ENCODE peak calls at places on chromosomes 3 and 15, in eight cellular contexts. D, H, L, I, B, A, R and E are unnamed samples.

GRCh38 chr3:141656771-141657170 is 81.3 kb upstream of the RNF7 start:
- DNase-seq in L (no peak), A (no peak), I (no peak), D (no peak), B (no peak), H (no peak), R (no peak), E (no peak)

GRCh38 chr3:135329479-135329878 is 534.4 kb downstream of the EPHB1 start:
- DNase-seq in A (no peak), D (no peak), I (no peak), B (peak; percentile 20), H (no peak), R (peak; percentile 81), L (no peak), E (peak; percentile 6)

GRCh38 chr15:61141497-61142125 is 87.5 kb downstream of the RORA start:
- DNase-seq in A (no peak), I (no peak), R (no peak), D (peak; percentile 31), B (no peak), L (no peak), H (no peak), E (no peak)

GRCh38 chr3:170259853-170260386 is 37.7 kb downstream of the PRKCI start:
- DNase-seq in R (no peak), B (no peak), A (no peak), L (no peak), D (no peak), I (no peak), H (no peak), E (no peak)

GRCh38 chr3:89419647-89420141 is 312.3 kb downstream of the EPHA3 start:
- DNase-seq in B (peak; percentile 67), H (no peak), I (no peak), A (no peak), L (no peak), D (no peak), R (no peak), E (no peak)

GRCh38 chr3:112394008-112394616 is 61.2 kb downstream of the CD200 start:
- DNase-seq in B (no peak), R (no peak), H (no peak), I (no peak), A (no peak), D (no peak), L (peak; percentile 29), E (no peak)

GRCh38 chr15:69780374-69780773 is 317.3 kb downstream of the TLE3 start:
- DNase-seq in H (no peak), B (no peak), R (no peak), A (no peak), I (no peak), L (no peak), D (no peak), E (no peak)

GRCh38 chr3:4978259-4978965 is 825 bp upstream of the BHLHE40 start:
- DNase-seq in D (peak; percentile 97), L (peak; percentile 98), R (peak; percentile 98), B (peak; percentile 99), A (peak; percentile 99), H (peak; percentile 95), I (peak; percentile 83), E (peak; percentile 98)

GRCh38 chr3:48301814-48302194 is 31.7 kb downstream of the SPINK8 start:
- DNase-seq in A (no peak), D (peak; percentile 43), I (no peak), B (peak; percentile 15), R (no peak), H (peak; percentile 64), L (peak; percentile 63), E (peak; percentile 40)

GRCh38 chr3:45272828-45273470 is 46.9 kb upstream of the TMEM158 start:
- DNase-seq in H (no peak), B (no peak), I (no peak), L (no peak), A (no peak), D (no peak), R (no peak), E (no peak)

GRCh38 chr3:177830411-177830849 is 633.1 kb upstream of the TBL1XR1 start:
- DNase-seq in L (no peak), I (no peak), R (no peak), D (no peak), A (no peak), H (no peak), B (no peak), E (no peak)

GRCh38 chr15:83554558-83554957 is 99.4 kb upstream of the ADAMTSL3 start:
- DNase-seq in R (no peak), A (no peak), L (no peak), H (no peak), B (no peak), I (no peak), D (no peak), E (no peak)

GRCh38 chr3:194296448-194296831 is 54.7 kb downstream of the CPN2 start:
- DNase-seq in L (no peak), B (no peak), R (no peak), D (no peak), I (no peak), A (peak; percentile 84), H (no peak), E (peak; percentile 82)

GRCh38 chr3:191961529-191961928 is 500.6 kb downstream of the PYDC2 start:
- DNase-seq in R (no peak), H (no peak), A (no peak), I (no peak), B (no peak), D (no peak), L (no peak), E (no peak)

GRCh38 chr3:13767896-13768295 is 112.0 kb downstream of the WNT7A start:
- DNase-seq in I (no peak), R (no peak), A (no peak), H (no peak), B (no peak), D (no peak), L (no peak), E (no peak)

GRCh38 chr3:195337747-195338146 is 66.8 kb upstream of the XXYLT1 start:
- DNase-seq in H (peak; percentile 67), L (no peak), R (no peak), B (no peak), I (no peak), A (no peak), D (no peak), E (no peak)

GRCh38 chr3:52531636-52532516 is 1.8 kb downstream of the NT5DC2 start:
- DNase-seq in L (no peak), D (no peak), R (peak; percentile 76), A (peak; percentile 78), B (peak; percentile 3), I (no peak), H (no peak), E (no peak)

GRCh38 chr3:12954891-12955650 is 113.7 kb upstream of the RPL32 start:
- DNase-seq in L (no peak), B (peak; percentile 82), I (no peak), D (peak; percentile 73), A (peak; percentile 96), H (peak; percentile 86), R (peak; percentile 94), E (peak; percentile 87)

GRCh38 chr15:76642671-76643070 is 262.5 kb downstream of the SCAPER start:
- DNase-seq in B (no peak), A (no peak), L (no peak), I (no peak), D (no peak), R (no peak), H (no peak), E (no peak)

GRCh38 chr3:122505676-122506075 is 9.1 kb downstream of the KPNA1 start:
- DNase-seq in A (no peak), H (no peak), B (no peak), R (no peak), I (no peak), L (no peak), D (no peak), E (no peak)

GRCh38 chr3:58106640-58107039 is 98.4 kb downstream of the FLNB start:
- DNase-seq in A (no peak), H (no peak), I (no peak), B (no peak), D (no peak), R (no peak), L (no peak), E (no peak)

GRCh38 chr3:94062513-94063404 is at the start of the genes DHFR2 and NSUN3:
- DNase-seq in A (peak; percentile 96), I (peak; percentile 68), D (peak; percentile 95), L (peak; percentile 98), B (peak; percentile 93), R (peak; percentile 95), H (peak; percentile 93), E (peak; percentile 92)

GRCh38 chr3:69081583-69082262 is 1.6 kb upstream of the UBA3 start:
- DNase-seq in L (no peak), R (no peak), A (no peak), D (no peak), H (no peak), B (no peak), I (no peak), E (no peak)

GRCh38 chr3:176939022-176939817 is 258.1 kb downstream of the TBL1XR1 start:
- DNase-seq in D (peak; percentile 37), L (peak; percentile 84), A (no peak), B (peak; percentile 36), I (no peak), R (no peak), H (peak; percentile 10), E (peak; percentile 75)

GRCh38 chr3:63290686-63291085 is 12.6 kb downstream of the SYNPR start:
- DNase-seq in D (no peak), R (no peak), H (no peak), I (no peak), B (no peak), L (no peak), A (no peak), E (no peak)

GRCh38 chr3:52527039-52527731 is 6.5 kb downstream of the NT5DC2 start:
- DNase-seq in D (peak; percentile 61), I (no peak), R (peak; percentile 66), L (no peak), A (peak; percentile 70), H (peak; percentile 7), B (no peak), E (peak; percentile 5)

GRCh38 chr3:189588061-189588817 is 43.0 kb upstream of the TP63 start:
- DNase-seq in R (no peak), A (no peak), B (no peak), L (no peak), D (no peak), H (no peak), I (no peak), E (no peak)

GRCh38 chr15:80890341-80890972 is 99.2 kb downstream of the MESD start:
- DNase-seq in B (no peak), L (no peak), D (no peak), I (no peak), H (no peak), R (no peak), A (no peak), E (no peak)